ENCODE peak calls at places on chromosomes 3 and 15, in nine cellular contexts. Z, V, K, M, N, X, G, Y and P are unnamed samples.

GRCh38 chr3:105714459-105714858 is 154.4 kb downstream of the CBLB start:
- DNase-seq in Z (no peak), V (no peak), K (no peak), M (no peak), N (no peak), X (no peak), G (no peak), Y (no peak), P (no peak)

GRCh38 chr3:197171481-197172067 is 126.8 kb downstream of the DLG1 start:
- DNase-seq in Z (peak), V (no peak), K (no peak), M (no peak), N (no peak), X (no peak), G (no peak), Y (peak), P (no peak)

GRCh38 chr3:110814170-110815007 is 257.2 kb upstream of the NECTIN3 start:
- DNase-seq in Z (peak), V (no peak), K (peak), M (no peak), N (peak), X (no peak), G (no peak), Y (peak), P (no peak)

GRCh38 chr3:150890320-150890719 is 14.9 kb downstream of the MINDY4B start:
- DNase-seq in Z (peak), V (no peak), K (no peak), M (no peak), N (no peak), X (no peak), G (no peak), Y (peak), P (no peak)

GRCh38 chr3:141401584-141402475 is 33.5 kb downstream of the ZBTB38 start:
- DNase-seq in Z (no peak), V (peak), K (no peak), M (peak), N (peak), X (peak), G (peak), Y (no peak), P (no peak)

GRCh38 chr15:43086551-43086950 is 19.3 kb downstream of the UBR1 start:
- DNase-seq in Z (peak), V (no peak), K (no peak), M (no peak), N (no peak), X (no peak), G (no peak), Y (no peak), P (no peak)

GRCh38 chr3:134373942-134374790 is at the start of gene AMOTL2:
- DNase-seq in Z (peak), V (no peak), K (no peak), M (peak), N (peak), X (peak), G (peak), Y (peak), P (peak)

GRCh38 chr15:86650084-86650483 is 570.4 kb downstream of the AGBL1 start:
- DNase-seq in Z (no peak), V (no peak), K (no peak), M (no peak), N (peak), X (no peak), G (peak), Y (no peak), P (no peak)

GRCh38 chr3:114706591-114707224 is 412.9 kb downstream of the TIGIT start:
- DNase-seq in Z (peak), V (no peak), K (no peak), M (no peak), N (peak), X (no peak), G (peak), Y (peak), P (no peak)

GRCh38 chr3:11445883-11446282 is 173.7 kb downstream of the ATG7 start:
- DNase-seq in Z (peak), V (no peak), K (no peak), M (no peak), N (no peak), X (no peak), G (no peak), Y (peak), P (no peak)

GRCh38 chr15:87949214-87949933 is 307.2 kb downstream of the NTRK3 start:
- DNase-seq in Z (no peak), V (no peak), K (no peak), M (no peak), N (no peak), X (no peak), G (no peak), Y (peak), P (no peak)

GRCh38 chr3:190619353-190619752 is 105.5 kb downstream of the IL1RAP start:
- DNase-seq in Z (no peak), V (no peak), K (no peak), M (no peak), N (no peak), X (no peak), G (no peak), Y (no peak), P (no peak)

GRCh38 chr3:158539414-158540014 is 31.5 kb upstream of the MLF1 start:
- DNase-seq in Z (peak), V (no peak), K (no peak), M (peak), N (peak), X (peak), G (peak), Y (peak), P (peak)

GRCh38 chr3:49972656-49973055 is 32.7 kb downstream of the RBM6 start:
- DNase-seq in Z (no peak), V (no peak), K (no peak), M (no peak), N (no peak), X (no peak), G (no peak), Y (no peak), P (no peak)

GRCh38 chr15:101623367-101624304 is 28.5 kb downstream of the TM2D3 start:
- DNase-seq in Z (no peak), V (no peak), K (no peak), M (no peak), N (no peak), X (no peak), G (no peak), Y (no peak), P (no peak)

GRCh38 chr3:76656531-76657070 is 383.3 kb upstream of the ROBO2 start:
- DNase-seq in Z (no peak), V (no peak), K (no peak), M (no peak), N (no peak), X (no peak), G (no peak), Y (no peak), P (no peak)

GRCh38 chr15:87477759-87478687 is 778.5 kb downstream of the NTRK3 start:
- DNase-seq in Z (peak), V (no peak), K (no peak), M (no peak), N (no peak), X (peak), G (peak), Y (peak), P (peak)

GRCh38 chr15:90099868-90100854 is 2.1 kb downstream of the IDH2 start:
- DNase-seq in Z (peak), V (no peak), K (no peak), M (peak), N (peak), X (no peak), G (peak), Y (peak), P (no peak)

GRCh38 chr3:169465416-169465815 is 198.1 kb downstream of the MECOM start:
- DNase-seq in Z (no peak), V (no peak), K (no peak), M (no peak), N (no peak), X (no peak), G (no peak), Y (no peak), P (no peak)

GRCh38 chr3:73509812-73510211 is 114.9 kb downstream of the PDZRN3 start:
- DNase-seq in Z (peak), V (no peak), K (no peak), M (no peak), N (no peak), X (no peak), G (no peak), Y (no peak), P (no peak)

GRCh38 chr15:60568883-60569495 is 90.0 kb upstream of the ICE2 start:
- DNase-seq in Z (no peak), V (no peak), K (no peak), M (no peak), N (no peak), X (no peak), G (no peak), Y (no peak), P (no peak)
- TF ChIP-seq CTCF in Z (no peak), V (no peak), K (no peak), M (no peak), N (no peak), X (no peak), G (no peak), Y (no peak), P (no peak)

GRCh38 chr3:48465531-48466378 is 19.2 kb downstream of the ATRIP start:
- DNase-seq in Z (peak), V (peak), K (no peak), M (peak), N (peak), X (peak), G (peak), Y (peak), P (peak)
- TF ChIP-seq CTCF in Z (peak), V (no peak), K (peak), M (peak), N (peak), X (peak), G (peak), Y (peak), P (peak)

GRCh38 chr3:176510097-176510496 is 687.2 kb downstream of the TBL1XR1 start:
- DNase-seq in Z (no peak), V (no peak), K (no peak), M (no peak), N (no peak), X (no peak), G (no peak), Y (no peak), P (no peak)

GRCh38 chr3:176513604-176514003 is 683.7 kb downstream of the TBL1XR1 start:
- DNase-seq in Z (no peak), V (no peak), K (no peak), M (no peak), N (no peak), X (peak), G (no peak), Y (peak), P (no peak)

GRCh38 chr3:176512037-176512436 is 685.2 kb downstream of the TBL1XR1 start:
- DNase-seq in Z (no peak), V (no peak), K (no peak), M (no peak), N (no peak), X (no peak), G (no peak), Y (no peak), P (no peak)

GRCh38 chr3:176514297-176514696 is 683.0 kb downstream of the TBL1XR1 start:
- DNase-seq in Z (peak), V (no peak), K (no peak), M (no peak), N (peak), X (peak), G (no peak), Y (peak), P (no peak)
- TF ChIP-seq CTCF in Z (peak), V (no peak), K (peak), M (no peak), N (peak), X (peak), G (no peak), Y (peak), P (peak)

GRCh38 chr3:23646201-23646955 is 159.4 kb upstream of the UBE2E1 start:
- DNase-seq in Z (no peak), V (no peak), K (no peak), M (no peak), N (no peak), X (no peak), G (no peak), Y (no peak), P (no peak)

GRCh38 chr3:23649502-23649901 is 156.3 kb upstream of the UBE2E1 start:
- DNase-seq in Z (no peak), V (no peak), K (no peak), M (no peak), N (no peak), X (no peak), G (no peak), Y (no peak), P (no peak)

GRCh38 chr3:23647706-23648258 is 158.0 kb upstream of the UBE2E1 start:
- DNase-seq in Z (no peak), V (no peak), K (no peak), M (no peak), N (no peak), X (no peak), G (no peak), Y (no peak), P (no peak)

GRCh38 chr3:23648965-23649328 is 156.8 kb upstream of the UBE2E1 start:
- DNase-seq in Z (peak), V (no peak), K (no peak), M (no peak), N (no peak), X (no peak), G (peak), Y (no peak), P (peak)

DNA sequence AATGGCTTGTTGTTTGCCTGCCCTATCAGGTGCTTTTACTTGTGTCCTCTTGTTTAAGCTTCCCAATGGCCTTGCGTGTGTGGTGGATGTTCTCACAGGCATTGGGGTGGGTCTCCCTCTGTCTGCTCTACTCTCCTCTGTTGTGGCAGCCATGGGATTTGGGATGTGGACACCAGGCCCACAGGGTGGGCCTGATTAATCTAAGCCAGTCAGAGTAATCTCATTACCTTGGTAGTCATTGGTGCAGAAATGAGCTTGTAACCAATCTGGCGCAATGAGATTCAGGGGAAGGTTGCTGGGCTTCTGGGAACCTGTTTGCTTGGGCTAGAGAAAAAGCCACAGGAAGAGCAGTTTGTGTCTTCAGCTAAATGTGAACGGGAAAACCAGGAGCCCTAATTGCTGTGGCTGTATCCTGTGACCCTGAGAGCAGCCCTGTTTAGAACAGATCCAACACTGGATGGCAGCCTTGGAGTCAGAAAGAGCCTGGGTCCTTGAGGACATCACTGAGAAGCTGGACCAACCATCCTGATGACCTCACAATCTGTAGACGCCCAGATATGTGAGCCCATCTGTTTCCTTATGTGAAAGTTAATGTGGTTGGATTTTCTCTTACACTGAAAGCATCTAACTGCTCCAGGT is 157.3 kb upstream of the UBE2E1 start:
- DNase-seq in Z (peak), V (no peak), K (no peak), M (no peak), N (no peak), X (no peak), G (no peak), Y (peak), P (no peak)
- TF ChIP-seq CTCF in Z (peak), V (no peak), K (no peak), M (no peak), N (peak), X (peak), G (no peak), Y (no peak), P (peak)

DNA sequence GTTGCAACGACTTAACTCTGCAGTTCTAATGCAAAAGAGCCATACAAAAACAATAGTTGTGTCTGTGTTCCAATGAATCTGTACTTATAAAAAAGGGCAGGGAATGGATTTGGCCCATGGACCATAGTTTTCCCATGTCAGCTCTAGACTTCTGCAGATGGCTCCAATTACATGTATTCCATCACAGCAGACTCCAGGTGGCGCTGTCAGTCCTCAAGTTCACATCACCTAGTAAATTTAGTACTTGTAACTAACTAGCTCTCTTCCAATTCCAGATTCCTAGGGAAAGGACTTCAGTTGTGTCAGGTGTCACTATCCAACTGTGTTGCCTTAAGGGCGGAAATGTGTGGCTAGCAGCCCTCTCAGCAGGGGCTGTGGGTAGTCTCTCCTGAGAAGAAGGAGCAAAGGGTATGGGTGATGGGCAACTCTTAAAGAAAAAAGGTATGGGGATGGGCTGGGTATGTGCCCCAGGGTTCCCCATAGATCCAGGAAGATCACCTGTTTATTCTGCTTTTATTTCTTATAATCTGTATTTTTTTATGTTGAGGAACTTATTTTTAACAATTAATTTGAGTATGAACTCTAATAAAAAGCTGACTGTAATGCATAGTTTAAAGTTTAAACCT is 36.2 kb downstream of the BBS4 start:
- DNase-seq in Z (peak), V (peak), K (peak), M (peak), N (peak), X (peak), G (peak), Y (peak), P (peak)
- TF ChIP-seq CTCF in Z (peak), V (peak), K (peak), M (no peak), N (peak), X (peak), G (peak), Y (peak), P (peak)